ENCODE peak calls at places on chromosomes 4 and X, in nine cellular contexts. V is pancreas, B is hepatocyte, O is upper lobe of right lung, E is psoas muscle, I is cardiac muscle cell, M is ovary, U is esophagus squamous epithelium, A is adrenal gland. L is an unnamed sample.
A peak's percentile ranks its signal among the peaks of the same experiment; 100 is the strongest.

GRCh38 chrX:14864626-14865025 is 8.2 kb downstream of the FANCB start:
- DNase-seq in V (no peak), B (no peak), O (no peak), E (no peak), I (peak; percentile 14), M (no peak), U (no peak), A (no peak), L (no peak)

GRCh38 chr4:138320856-138321255 is 78.7 kb upstream of the SLC7A11 start:
- DNase-seq in V (no peak), B (no peak), O (no peak), E (no peak), I (no peak), M (no peak), U (no peak), A (no peak), L (no peak)

GRCh38 chrX:41275661-41276609 is 58.0 kb upstream of the DDX3X start:
- DNase-seq in V (peak; percentile 85), B (peak; percentile 76), O (peak; percentile 83), E (peak; percentile 85), I (peak; percentile 73), M (peak; percentile 84), U (no peak), A (peak; percentile 85), L (no peak)

GRCh38 chr4:77152421-77152820 is 4.6 kb upstream of the CCNG2 start:
- DNase-seq in V (no peak), B (peak; percentile 55), O (no peak), E (no peak), I (no peak), M (no peak), U (no peak), A (no peak), L (no peak)

GRCh38 chrX:44828008-44828605 is 15.7 kb upstream of the DUSP21 start:
- DNase-seq in V (no peak), B (no peak), O (no peak), E (no peak), I (peak; percentile 60), M (no peak), U (no peak), A (peak; percentile 18), L (no peak)

GRCh38 chr4:4394644-4395043 is 7.7 kb downstream of the NSG1 start:
- DNase-seq in V (peak; percentile 20), B (no peak), O (no peak), E (no peak), I (peak; percentile 83), M (no peak), U (no peak), A (no peak), L (no peak)

GRCh38 chr4:3306465-3306864 is 13.6 kb downstream of the RGS12 start:
- DNase-seq in V (no peak), B (no peak), O (peak; percentile 36), E (no peak), I (no peak), M (peak; percentile 27), U (no peak), A (peak; percentile 29), L (no peak)

GRCh38 chrX:119477812-119478232 is 9.6 kb downstream of the SLC25A5 start:
- DNase-seq in V (no peak), B (peak; percentile 79), O (no peak), E (peak; percentile 62), I (peak; percentile 91), M (no peak), U (no peak), A (no peak), L (no peak)

GRCh38 chrX:49627030-49627777 is 28.4 kb downstream of the GAGE1 start:
- DNase-seq in V (no peak), B (no peak), O (no peak), E (no peak), I (peak; percentile 9), M (no peak), U (no peak), A (peak; percentile 28), L (no peak)

GRCh38 chr4:5524900-5525299 is 183.5 kb downstream of the EVC2 start:
- DNase-seq in V (no peak), B (no peak), O (no peak), E (no peak), I (peak; percentile 74), M (no peak), U (no peak), A (peak; percentile 48), L (no peak)

GRCh38 chr4:24856586-24856985 is 56.3 kb downstream of the CCDC149 start:
- DNase-seq in V (no peak), B (no peak), O (no peak), E (no peak), I (peak; percentile 74), M (no peak), U (no peak), A (no peak), L (no peak)

GRCh38 chrX:117957128-117957527 is 159.5 kb downstream of the KLHL13 start:
- DNase-seq in V (no peak), B (no peak), O (no peak), E (no peak), I (peak; percentile 1), M (no peak), U (no peak), A (no peak), L (no peak)

GRCh38 chr4:13701937-13702446 is 74.5 kb upstream of the BOD1L1 start:
- DNase-seq in V (no peak), B (peak; percentile 13), O (no peak), E (no peak), I (peak; percentile 41), M (no peak), U (no peak), A (no peak), L (no peak)

GRCh38 chr4:77167866-77168265 is 10.9 kb downstream of the CCNG2 start:
- DNase-seq in V (no peak), B (no peak), O (no peak), E (no peak), I (no peak), M (no peak), U (no peak), A (no peak), L (no peak)

GRCh38 chrX:125096469-125096868 is 223.2 kb upstream of the TEX13C start:
- DNase-seq in V (no peak), B (no peak), O (no peak), E (no peak), I (no peak), M (no peak), U (no peak), A (no peak), L (no peak)

GRCh38 chrX:30652527-30653414 is 452 bp upstream of the GK start:
- DNase-seq in V (peak; percentile 96), B (peak; percentile 94), O (peak; percentile 97), E (peak; percentile 96), I (peak; percentile 96), M (peak; percentile 95), U (peak; percentile 71), A (peak; percentile 93), L (peak; percentile 94)
- H3K4me1 ChIP-seq in V (no peaks in the 10 kb centered on the region), B (no peaks in the 10 kb centered on the region), O (no peaks in the 10 kb centered on the region), E (no peaks in the 10 kb centered on the region), I (no peaks in the 10 kb centered on the region), M (no peaks in the 10 kb centered on the region), U (peaks cover 33% of the 10 kb centered on the region), A (no peaks in the 10 kb centered on the region), L (no peaks in the 10 kb centered on the region)

DNA sequence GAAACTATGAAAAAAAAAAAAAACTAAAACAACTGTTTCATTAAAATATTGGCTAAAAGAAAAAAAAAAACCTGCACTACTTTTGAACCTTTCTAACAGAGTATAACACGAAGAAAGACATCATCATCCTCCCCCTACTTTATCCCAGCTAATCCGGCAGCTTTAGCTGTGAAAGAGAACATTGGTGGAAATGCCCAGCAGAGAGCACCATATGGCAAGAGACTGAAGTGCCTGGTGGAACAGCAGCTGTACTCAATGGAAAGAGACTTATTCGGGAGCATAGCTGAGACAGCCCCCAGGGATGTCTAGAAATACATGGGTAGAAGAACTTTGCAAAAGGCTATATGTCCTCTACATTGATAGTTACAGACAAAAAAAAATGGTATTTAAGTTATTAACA is 30.3 kb downstream of the STPG2 start:
- DNase-seq in V (no peak), B (peak; percentile 60), O (no peak), E (no peak), I (peak; percentile 44), M (no peak), U (no peak), A (no peak), L (no peak)
- TF ChIP-seq CTCF in V (no peak), B (peak; percentile 52), O (no peak), E (peak; percentile 26), I (peak; percentile 26), M (no peak), U (peak; percentile 30), A (no peak), L (no peak)

DNA sequence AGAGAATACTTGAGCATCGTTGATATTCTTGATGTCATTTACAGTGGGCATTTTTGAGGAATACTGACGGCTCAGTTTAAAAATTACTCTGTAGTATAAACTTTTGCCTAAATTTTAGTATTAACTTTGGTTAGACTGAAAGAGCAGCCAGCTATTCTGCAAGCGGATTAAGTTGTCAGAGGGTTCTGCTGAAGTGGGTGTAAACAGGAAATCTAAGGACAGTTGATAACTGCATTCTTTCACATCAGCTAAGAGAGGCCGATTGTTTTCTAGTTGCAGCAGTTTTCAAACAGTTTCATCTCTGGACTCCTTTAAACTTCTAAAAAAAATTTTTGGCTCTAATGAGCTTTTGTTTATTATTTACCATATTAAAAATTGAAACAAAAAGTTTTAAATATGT is 149.6 kb downstream of the RAPGEF2 start:
- DNase-seq in V (no peak), B (no peak), O (no peak), E (no peak), I (peak; percentile 62), M (no peak), U (no peak), A (no peak), L (no peak)
- H3K27ac ChIP-seq in V (no peak overlapping the region), B (peak overlapping the region; percentile 45), O (no peak overlapping the region), E (peak overlapping the region; percentile 21), I (peak overlapping the region; percentile 63), M (no peak overlapping the region), U (peak overlapping the region; percentile 49), A (no peak overlapping the region), L (peak overlapping the region; percentile 8)

GRCh38 chr4:94519019-94519418 is 67.3 kb downstream of the PDLIM5 start:
- DNase-seq in V (no peak), B (no peak), O (no peak), E (no peak), I (no peak), M (no peak), U (no peak), A (no peak), L (no peak)

GRCh38 chr4:94515365-94515764 is 63.6 kb downstream of the PDLIM5 start:
- DNase-seq in V (no peak), B (no peak), O (no peak), E (no peak), I (peak; percentile 48), M (no peak), U (no peak), A (no peak), L (no peak)

GRCh38 chr4:94516067-94516466 is 64.3 kb downstream of the PDLIM5 start:
- DNase-seq in V (no peak), B (no peak), O (no peak), E (no peak), I (peak; percentile 46), M (no peak), U (no peak), A (no peak), L (no peak)

GRCh38 chr4:94516999-94517398 is 65.3 kb downstream of the PDLIM5 start:
- DNase-seq in V (no peak), B (no peak), O (no peak), E (no peak), I (peak; percentile 69), M (no peak), U (no peak), A (no peak), L (no peak)

DNA sequence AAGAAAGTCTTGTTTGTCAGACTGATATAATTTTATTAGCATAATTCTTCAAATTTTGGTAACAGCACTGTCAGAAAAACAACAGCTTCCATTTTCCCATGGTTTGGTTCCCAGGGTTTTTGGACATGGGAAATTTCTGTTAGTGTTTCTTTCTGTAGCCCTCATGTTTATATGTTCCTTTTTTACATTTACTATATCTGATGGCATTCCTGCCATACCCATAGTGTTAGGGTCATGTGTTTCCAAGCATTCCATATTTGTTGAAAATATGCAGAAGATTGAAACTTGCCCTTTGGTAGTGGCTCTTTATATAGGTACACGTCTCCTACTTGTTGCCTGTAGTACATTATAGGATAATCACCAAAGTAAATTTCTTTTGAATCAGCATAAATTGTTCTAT is 65.8 kb downstream of the PDLIM5 start:
- DNase-seq in V (no peak), B (no peak), O (no peak), E (no peak), I (no peak), M (no peak), U (no peak), A (no peak), L (no peak)
- H3K4me1 ChIP-seq in V (peaks cover 32% of the 10 kb centered on the region), B (peaks cover 13% of the 10 kb centered on the region), O (peaks cover 22% of the 10 kb centered on the region), E (peaks cover 90% of the 10 kb centered on the region), I (peaks cover 55% of the 10 kb centered on the region), M (no peaks in the 10 kb centered on the region), U (peaks cover 41% of the 10 kb centered on the region), A (peaks cover 7% of the 10 kb centered on the region), L (peaks cover 73% of the 10 kb centered on the region)